ENCODE peak calls at places on chromosomes 1 and 21, in nine cellular contexts. F, J, W, X, H, I, M, Y and V are unnamed samples.

GRCh38 chr1:44345187-44345775 is 9.8 kb downstream of the ERI3 start:
- DNase-seq in J (no peak), M (no peak), H (no peak), W (no peak), I (no peak), X (no peak), Y (no peak), F (no peak), V (peak)

GRCh38 chr1:66384258-66384657 is 149.7 kb upstream of the SGIP1 start:
- DNase-seq in M (no peak), F (no peak), I (no peak), J (no peak), X (no peak), H (no peak), Y (no peak), W (no peak), V (no peak)

GRCh38 chr1:108639899-108640560 is 20.9 kb downstream of the HENMT1 start:
- DNase-seq in J (no peak), F (no peak), W (no peak), Y (no peak), I (no peak), M (no peak), H (no peak), X (peak), V (no peak)

GRCh38 chr21:43663033-43663432 is 3.7 kb downstream of the RRP1B start:
- DNase-seq in F (no peak), J (no peak), W (no peak), M (no peak), Y (no peak), H (no peak), X (no peak), I (no peak), V (no peak)

GRCh38 chr21:16004121-16004520 is 274.3 kb downstream of the USP25 start:
- DNase-seq in M (no peak), H (peak), X (no peak), J (no peak), I (no peak), Y (no peak), F (no peak), W (no peak), V (no peak)

GRCh38 chr21:25127811-25128210 is 479.5 kb downstream of the MRPL39 start:
- DNase-seq in Y (no peak), J (no peak), H (no peak), M (no peak), F (no peak), X (no peak), I (no peak), W (no peak), V (no peak)

GRCh38 chr1:155128755-155129473 is 1.2 kb downstream of the EFNA1 start:
- DNase-seq in H (no peak), J (no peak), I (no peak), X (no peak), W (no peak), Y (peak), F (peak), M (no peak), V (peak)

GRCh38 chr1:237590381-237590780 is 300.3 kb downstream of the ZP4 start:
- DNase-seq in H (no peak), Y (no peak), M (no peak), F (no peak), X (no peak), I (no peak), W (no peak), J (no peak), V (no peak)

GRCh38 chr1:71422221-71422620 is 341.4 kb upstream of the ZRANB2 start:
- DNase-seq in W (no peak), Y (no peak), F (no peak), M (no peak), I (no peak), H (no peak), X (no peak), J (no peak), V (no peak)

GRCh38 chr1:88892146-88892877 is 945 bp upstream of the GTF2B start:
- DNase-seq in W (no peak), M (no peak), I (no peak), X (no peak), J (no peak), F (no peak), H (peak), Y (no peak), V (peak)

GRCh38 chr1:205294914-205295310 is 26.6 kb downstream of the NUAK2 start:
- DNase-seq in J (no peak), Y (no peak), X (no peak), W (no peak), H (no peak), F (no peak), M (no peak), I (no peak), V (no peak)

GRCh38 chr1:43834280-43835140 is 99.1 kb upstream of the ARTN start:
- DNase-seq in Y (no peak), F (no peak), J (no peak), I (no peak), H (peak), M (no peak), W (peak), X (no peak), V (peak)

GRCh38 chr1:109762821-109763645 is 690 bp downstream of the EPS8L3 start:
- DNase-seq in I (no peak), J (no peak), W (no peak), H (peak), M (no peak), F (peak), X (no peak), Y (peak), V (peak)

GRCh38 chr1:78703806-78704205 is 54.2 kb downstream of the IFI44 start:
- DNase-seq in Y (no peak), I (no peak), W (no peak), H (no peak), F (no peak), X (no peak), M (no peak), J (no peak), V (no peak)

GRCh38 chr1:116944613-116945012 is 34.9 kb downstream of the PTGFRN start:
- DNase-seq in H (no peak), W (no peak), Y (no peak), I (no peak), M (no peak), J (no peak), F (no peak), X (no peak), V (no peak)

GRCh38 chr1:19765623-19766022 is 34.1 kb downstream of the TMCO4 start:
- DNase-seq in H (peak), M (no peak), F (no peak), I (no peak), Y (no peak), W (peak), J (peak), X (no peak), V (peak)

GRCh38 chr21:42425603-42425985 is 21.9 kb downstream of the UBASH3A start:
- DNase-seq in H (no peak), J (no peak), W (no peak), X (no peak), M (no peak), I (no peak), Y (no peak), F (no peak), V (no peak)

GRCh38 chr1:117051224-117052064 is 8.7 kb upstream of the TTF2 start:
- DNase-seq in I (no peak), X (no peak), F (no peak), W (no peak), M (no peak), Y (peak), H (no peak), J (no peak), V (peak)

GRCh38 chr1:36464605-36465393 is 615 bp upstream of the MRPS15 start:
- DNase-seq in M (no peak), F (no peak), X (no peak), W (no peak), I (no peak), Y (no peak), H (no peak), J (no peak), V (no peak)

DNA sequence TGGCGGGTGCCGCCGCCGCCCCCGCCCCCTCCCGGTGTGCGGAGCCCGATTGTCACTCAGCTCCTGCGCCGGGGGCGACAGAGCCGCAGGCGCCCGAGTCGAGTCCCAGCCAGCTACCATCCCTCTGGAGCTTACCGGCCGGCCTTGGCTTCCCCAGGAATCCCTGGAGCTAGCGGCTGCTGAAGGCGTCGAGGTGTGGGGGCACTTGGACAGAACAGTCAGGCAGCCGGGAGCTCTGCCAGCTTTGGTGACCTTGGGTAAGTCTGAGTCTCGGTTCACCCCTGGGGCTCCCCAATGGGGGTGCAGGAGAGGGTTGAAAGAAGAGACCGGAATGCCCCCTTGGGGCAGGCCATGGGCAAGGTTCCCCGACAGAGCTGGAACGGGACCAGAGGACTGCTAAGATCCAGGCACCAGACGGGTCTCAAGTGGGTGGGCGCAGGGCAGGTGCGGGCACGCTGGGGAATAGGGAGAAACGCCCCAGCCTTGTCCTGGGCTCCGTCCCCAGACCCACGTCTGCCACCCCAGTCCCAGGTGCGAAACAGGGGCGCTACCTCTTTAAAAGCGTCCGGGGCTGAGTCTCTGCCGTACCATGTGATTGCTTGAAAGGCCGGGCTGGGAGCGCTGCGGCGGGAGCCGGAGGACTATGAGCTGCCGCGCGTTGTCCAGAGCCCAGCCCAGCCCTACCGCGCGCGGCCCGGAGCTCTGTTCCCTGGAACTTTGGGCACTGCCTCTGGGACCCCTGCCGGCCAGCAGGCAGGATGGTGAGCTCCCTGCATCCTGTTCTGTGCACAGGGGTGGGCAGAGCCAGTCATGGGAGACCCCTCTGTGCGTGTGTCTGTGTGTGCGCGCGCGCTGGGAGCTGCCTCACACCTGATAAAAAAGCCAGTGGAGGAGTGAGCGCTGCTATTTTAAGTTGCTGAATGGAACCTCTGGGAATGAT is at the start of gene ADORA1:
- DNase-seq in I (no peak), X (no peak), M (peak), W (no peak), F (peak), J (no peak), H (peak), Y (no peak), V (peak)
- TF ChIP-seq CTCF in I (no peak), X (no peak), M (no peak), W (peak), F (no peak), J (peak), H (peak), Y (no peak), V (no peak)

DNA sequence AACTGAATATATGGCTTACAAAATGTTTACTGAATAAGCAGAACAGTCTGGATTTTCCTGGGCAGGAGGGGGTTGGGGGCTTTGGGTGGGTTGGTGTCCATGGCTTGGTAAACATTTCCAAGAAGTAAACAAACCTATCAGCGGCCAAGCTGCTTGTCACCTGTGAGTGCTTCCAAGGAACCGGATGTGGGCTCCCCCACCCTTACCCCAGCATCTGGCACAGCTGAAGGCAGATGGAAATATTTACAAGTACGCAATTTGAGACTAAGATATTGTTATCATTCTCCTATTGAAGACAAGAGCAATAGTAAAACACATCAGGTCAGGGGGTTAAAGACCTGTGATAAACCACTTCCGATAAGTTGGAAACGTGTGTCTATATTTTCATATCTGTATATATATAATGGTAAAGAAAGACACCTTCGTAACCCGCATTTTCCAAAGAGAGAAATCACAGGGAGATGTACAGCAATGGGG is at the start of gene CLCA1:
- DNase-seq in Y (no peak), M (no peak), J (no peak), X (no peak), F (no peak), W (no peak), H (no peak), I (no peak), V (no peak)
- H3K4me3 ChIP-seq in Y (no peak), M (no peak), J (no peak), X (no peak), F (no peak), W (no peak), H (no peak), I (no peak), V (no peak)

GRCh38 chr1:97674517-97674916 is 246.3 kb downstream of the DPYD start:
- DNase-seq in F (no peak), M (no peak), W (no peak), Y (no peak), J (no peak), X (no peak), H (no peak), I (no peak), V (no peak)

GRCh38 chr1:97668945-97669344 is 251.9 kb downstream of the DPYD start:
- DNase-seq in I (no peak), W (peak), F (no peak), J (no peak), X (no peak), H (peak), M (no peak), Y (no peak), V (peak)
- TF ChIP-seq CTCF in I (no peak), W (no peak), F (no peak), J (peak), X (no peak), H (peak), M (no peak), Y (peak), V (peak)

DNA sequence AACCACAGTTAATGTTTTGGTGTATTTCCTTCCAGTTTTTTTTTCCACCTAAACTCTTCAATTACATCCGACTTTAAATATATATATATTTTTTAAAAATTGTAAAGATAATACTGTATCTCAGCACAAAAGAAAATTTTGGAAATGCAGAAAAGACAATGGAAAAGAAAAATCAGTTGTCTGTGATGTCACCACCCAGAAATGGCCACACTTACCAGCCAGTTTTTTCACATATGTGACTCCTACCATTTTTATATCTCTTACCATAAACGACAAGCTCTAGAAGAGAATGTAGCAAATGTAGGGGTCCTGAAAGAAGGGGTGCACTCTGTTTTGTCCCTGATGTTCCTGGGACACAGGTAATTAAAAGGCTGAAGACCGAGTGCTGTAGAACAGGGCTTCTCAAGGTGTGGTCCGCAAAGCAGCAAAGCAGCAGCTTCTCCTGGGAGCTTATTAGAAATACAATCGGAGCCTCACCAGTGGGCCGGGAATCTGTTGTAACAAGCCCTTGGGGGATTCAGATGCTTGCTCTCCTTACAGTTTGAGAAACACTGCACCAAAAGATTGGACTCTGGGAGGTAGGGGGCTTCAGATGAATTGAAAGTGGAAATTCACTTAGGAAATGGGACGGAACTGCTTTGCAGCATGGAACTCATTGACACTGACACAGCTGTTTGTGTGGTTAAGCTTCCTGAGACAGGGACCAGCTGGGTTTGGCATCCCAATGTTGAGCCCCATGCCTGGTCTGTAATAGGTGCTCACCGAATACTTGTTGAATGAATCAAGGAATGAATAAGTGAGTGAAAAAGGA is 44.1 kb downstream of the ALPL start:
- DNase-seq in X (no peak), Y (no peak), F (no peak), H (peak), M (no peak), I (no peak), W (no peak), J (no peak), V (no peak)
- H3K4me3 ChIP-seq in X (no peak), Y (no peak), F (no peak), H (no peak), M (no peak), I (no peak), W (no peak), J (no peak), V (no peak)

DNA sequence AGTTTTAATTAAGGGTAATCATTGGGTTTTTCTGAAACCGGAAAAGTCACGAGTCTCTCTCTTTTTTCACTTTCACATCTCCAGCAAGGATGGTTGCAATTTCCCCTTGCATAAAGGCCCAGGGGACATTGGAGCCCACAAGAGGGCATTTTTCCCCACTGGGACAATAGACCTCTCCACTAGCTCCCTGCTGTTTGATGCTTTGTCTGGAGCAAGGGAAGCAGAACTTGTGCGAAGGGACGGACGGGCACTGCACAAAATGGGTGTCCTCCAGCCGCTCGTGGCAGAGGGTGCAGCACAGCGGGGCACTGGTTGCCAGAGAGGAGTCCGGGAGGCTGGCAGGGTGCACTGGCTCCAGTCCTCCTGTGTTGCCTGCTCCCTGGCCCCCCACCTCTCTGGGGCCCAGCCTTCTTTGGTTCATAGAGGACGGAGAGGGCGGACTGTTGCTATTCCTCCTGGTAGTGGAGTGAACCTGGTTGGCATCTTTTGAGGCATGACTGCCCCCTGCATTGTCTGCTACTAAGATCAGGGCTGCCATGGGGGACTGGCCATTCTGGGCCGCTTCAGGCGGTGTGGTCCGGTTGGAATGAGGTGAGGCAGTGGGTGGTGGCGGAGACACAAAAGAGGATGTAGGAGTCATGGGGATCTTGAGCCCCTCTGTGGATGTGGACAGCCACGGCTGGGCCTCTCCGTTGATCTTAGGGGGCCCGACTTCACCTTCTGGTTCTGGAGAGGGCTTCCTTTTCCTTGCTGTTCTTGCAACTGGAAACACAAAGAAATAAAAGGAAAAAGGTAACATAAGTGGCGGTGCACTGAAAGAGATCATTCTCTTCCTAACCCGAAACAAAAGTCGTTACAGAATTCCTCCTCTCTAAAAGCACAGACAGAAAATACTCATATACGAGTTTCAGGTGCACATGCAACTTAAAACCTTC is 2.6 kb downstream of the IRF2BP2 start:
- DNase-seq in I (no peak), F (peak), M (no peak), Y (peak), W (no peak), H (peak), J (no peak), X (no peak), V (peak)
- TF ChIP-seq CTCF in I (no peak), F (no peak), M (peak), Y (peak), W (no peak), H (peak), J (peak), X (no peak), V (no peak)

DNA sequence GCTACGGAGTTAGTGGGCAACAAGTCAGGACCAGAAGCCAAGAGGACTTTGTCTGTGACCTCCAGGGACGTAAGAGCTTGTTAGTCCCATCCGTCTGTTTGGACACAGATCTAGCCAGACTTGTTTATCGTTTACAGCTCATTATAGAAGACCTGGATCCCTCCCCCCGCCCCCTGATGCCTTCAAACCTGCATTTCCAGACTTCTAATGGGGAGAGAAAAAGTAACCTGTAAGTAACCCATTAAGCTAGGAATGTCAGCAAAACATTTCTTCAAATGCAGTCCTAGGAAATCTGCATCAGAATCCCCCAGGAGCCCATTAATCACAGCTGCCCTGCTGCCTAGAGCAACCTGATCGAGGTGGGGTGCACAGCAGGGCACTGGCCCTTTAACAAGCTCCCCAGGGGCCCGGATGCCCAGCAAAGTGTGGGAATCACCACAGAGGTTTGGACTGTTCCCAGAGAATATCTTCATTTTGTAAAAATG is 1.4 kb upstream of the MAD2L2 start:
- DNase-seq in I (no peak), Y (no peak), H (no peak), J (no peak), M (no peak), W (no peak), X (no peak), F (no peak), V (no peak)
- H3K4me3 ChIP-seq in I (no peak), Y (no peak), H (no peak), J (no peak), M (no peak), W (no peak), X (no peak), F (no peak), V (no peak)

DNA sequence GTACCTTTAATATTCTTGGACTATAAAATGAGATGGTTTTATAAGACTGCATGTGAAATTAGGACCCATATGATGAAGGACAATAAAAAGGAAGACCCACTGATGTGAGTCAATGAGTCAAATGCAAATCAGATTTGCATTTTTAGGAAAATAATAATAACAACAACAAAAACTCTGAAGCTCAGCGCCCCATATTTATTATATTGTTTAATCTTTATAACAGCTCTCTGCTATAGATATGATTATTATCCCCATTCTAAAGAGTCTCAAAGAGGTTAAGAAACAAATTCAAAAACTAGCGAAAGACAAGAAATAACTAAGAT is 850 bp upstream of the SELL start:
- DNase-seq in Y (no peak), I (no peak), M (no peak), F (no peak), X (no peak), J (no peak), H (no peak), W (no peak), V (no peak)
- TF ChIP-seq CTCF in Y (no peak), I (no peak), M (no peak), F (no peak), X (peak), J (no peak), H (no peak), W (no peak), V (no peak)

GRCh38 chr1:172680244-172680643 is 21.3 kb downstream of the FASLG start:
- DNase-seq in H (no peak), X (no peak), J (no peak), W (no peak), Y (no peak), I (no peak), M (no peak), F (no peak), V (no peak)
- H3K4me3 ChIP-seq in H (no peak), X (no peak), J (no peak), W (no peak), Y (no peak), I (no peak), M (no peak), F (no peak), V (no peak)